ENCODE peak calls at places on chromosomes 16 and 17, in seven cellular contexts. A is ELR; G is head of caudate nucleus; L is stimulated activated CD4-positive, alpha-beta T cell treated with anti-CD3 and anti-CD28 coated beads, Interleukin-2, amount 100 ng/mL, for 24 hours; R is H9; X is activated CD4-positive, alpha-beta T cell treated with anti-CD3 and anti-CD28 coated beads, Interleukin-2, amount 50 U/mL, for 1 hour; V is Calu3. O is an unnamed sample.

GRCh38 chr17:2215616-2216364 is 87.8 kb downstream of the SMG6 start:
- DNase-seq in A (peak; percentile 84), G (peak; percentile 37), L (peak; percentile 70), R (peak; percentile 64), X (peak; percentile 64), V (no peak), O (peak; percentile 82)

GRCh38 chr17:71247455-71248015 is 873.3 kb upstream of the SOX9 start:
- DNase-seq in A (no peak), G (no peak), L (no peak), R (no peak), X (no peak), V (no peak), O (peak; percentile 7)

GRCh38 chr17:83177611-83178532 is 98.5 kb downstream of the METRNL start:
- DNase-seq in A (no peak), G (no peak), L (no peak), R (peak; percentile 29), X (no peak), V (no peak), O (no peak)

GRCh38 chr17:31677681-31678080 is 181.4 kb downstream of the COPRS start:
- DNase-seq in A (no peak), G (no peak), L (no peak), R (peak; percentile 17), X (no peak), V (no peak), O (no peak)

GRCh38 chr16:20822451-20823128 is 16.3 kb downstream of the REXO5 start:
- DNase-seq in A (no peak), G (no peak), L (no peak), R (no peak), X (no peak), V (no peak), O (no peak)

GRCh38 chr16:54245788-54246453 is 40.7 kb downstream of the IRX3 start:
- DNase-seq in A (no peak), G (no peak), L (no peak), R (no peak), X (no peak), V (no peak), O (no peak)

GRCh38 chr16:58348986-58349385 is 43.3 kb upstream of the GINS3 start:
- DNase-seq in A (peak; percentile 31), G (no peak), L (no peak), R (no peak), X (no peak), V (no peak), O (no peak)

GRCh38 chr17:19546289-19547065 is 12.8 kb downstream of the SLC47A1 start:
- DNase-seq in A (no peak), G (peak; percentile 33), L (no peak), R (no peak), X (no peak), V (peak; percentile 7), O (no peak)

GRCh38 chr17:73657473-73658116 is 13.3 kb upstream of the SDK2 start:
- DNase-seq in A (peak; percentile 16), G (peak; percentile 25), L (peak; percentile 47), R (peak; percentile 90), X (peak; percentile 22), V (peak; percentile 73), O (peak; percentile 43)

GRCh38 chr17:38591759-38592241 is 14.0 kb downstream of the SRCIN1 start:
- DNase-seq in A (peak; percentile 76), G (no peak), L (no peak), R (no peak), X (no peak), V (peak; percentile 71), O (peak; percentile 98)

GRCh38 chr17:1532836-1533602 is 16.6 kb upstream of the INPP5K start:
- DNase-seq in A (peak; percentile 40), G (no peak), L (peak; percentile 39), R (peak; percentile 85), X (peak; percentile 50), V (no peak), O (no peak)

GRCh38 chr17:62882878-62883277 is 74.8 kb upstream of the MARCHF10 start:
- DNase-seq in A (peak; percentile 43), G (no peak), L (no peak), R (no peak), X (no peak), V (no peak), O (no peak)

GRCh38 chr17:63772801-63773271 is 561 bp downstream of the CCDC47 start:
- DNase-seq in A (peak; percentile 48), G (no peak), L (no peak), R (no peak), X (no peak), V (no peak), O (no peak)

GRCh38 chr17:2137342-2138098 is 82.6 kb downstream of the HIC1 start:
- DNase-seq in A (peak; percentile 88), G (no peak), L (no peak), R (peak; percentile 93), X (no peak), V (no peak), O (peak; percentile 61)

GRCh38 chr17:7712111-7712771 is 5.3 kb upstream of the DNAH2 start:
- DNase-seq in A (no peak), G (no peak), L (no peak), R (peak; percentile 68), X (no peak), V (no peak), O (no peak)

GRCh38 chr16:66523861-66524354 is 26.0 kb downstream of the TK2 start:
- DNase-seq in A (no peak), G (no peak), L (no peak), R (no peak), X (peak; percentile 24), V (no peak), O (no peak)

GRCh38 chr17:43570518-43570928 is 24.4 kb upstream of the ETV4 start:
- DNase-seq in A (peak; percentile 95), G (peak; percentile 8), L (no peak), R (no peak), X (no peak), V (no peak), O (peak; percentile 95)

GRCh38 chr17:77619851-77620250 is 338.7 kb upstream of the TNRC6C start:
- DNase-seq in A (peak; percentile 87), G (no peak), L (no peak), R (no peak), X (no peak), V (no peak), O (peak; percentile 59)

GRCh38 chr17:61583242-61583641 is 7.8 kb downstream of the NACA2 start:
- DNase-seq in A (peak; percentile 83), G (no peak), L (no peak), R (no peak), X (no peak), V (no peak), O (peak; percentile 63)

GRCh38 chr17:6470146-6470718 is 26.0 kb downstream of the PIMREG start:
- DNase-seq in A (no peak), G (no peak), L (no peak), R (no peak), X (no peak), V (no peak), O (no peak)

GRCh38 chr16:67884-68789 is 4.3 kb downstream of the RHBDF1 start:
- DNase-seq in A (peak; percentile 56), G (peak; percentile 41), L (no peak), R (no peak), X (no peak), V (no peak), O (no peak)

GRCh38 chr16:2949705-2950399 is 14.2 kb upstream of the KREMEN2 start:
- DNase-seq in A (no peak), G (no peak), L (no peak), R (no peak), X (no peak), V (no peak), O (no peak)

GRCh38 chr17:58224315-58224714 is 5.3 kb upstream of the MKS1 start:
- DNase-seq in A (peak; percentile 92), G (no peak), L (no peak), R (no peak), X (no peak), V (no peak), O (peak; percentile 79)